ENCODE peak calls at places on chromosomes 6 and 20, in six cellular contexts. V, E, S, C, G and B are unnamed samples.

GRCh38 chr6:53794720-53795253 is at the start of gene LRRC1:
- DNase-seq in E (peak; percentile 88), S (peak; percentile 88), C (peak; percentile 87), G (peak; percentile 44), V (peak; percentile 96), B (peak; percentile 99)

GRCh38 chr6:62102387-62102786 is 183.6 kb downstream of the KHDRBS2 start:
- DNase-seq in E (no peak), V (no peak), G (no peak), C (no peak), S (no peak), B (no peak)

GRCh38 chr20:14264869-14265268 is 72.5 kb downstream of the FLRT3 start:
- DNase-seq in G (no peak), V (peak; percentile 4), S (peak; percentile 37), E (peak; percentile 22), C (peak; percentile 38), B (no peak)

GRCh38 chr20:2986466-2986865 is 57.0 kb upstream of the GNRH2 start:
- DNase-seq in V (no peak), E (no peak), C (no peak), G (no peak), S (peak; percentile 33), B (no peak)

GRCh38 chr6:22231616-22232015 is 65.2 kb downstream of the PRL start:
- DNase-seq in V (no peak), S (peak; percentile 11), G (no peak), E (no peak), C (no peak), B (no peak)

GRCh38 chr6:71608646-71609045 is 277.7 kb upstream of the RIMS1 start:
- DNase-seq in V (no peak), S (no peak), G (no peak), C (no peak), E (no peak), B (no peak)

GRCh38 chr6:63785006-63785405 is 149.4 kb downstream of the PHF3 start:
- DNase-seq in C (no peak), G (no peak), V (no peak), E (no peak), S (no peak), B (no peak)

GRCh38 chr6:128532827-128533226 is 12.4 kb upstream of the PTPRK start:
- DNase-seq in S (peak; percentile 55), V (no peak), E (no peak), G (no peak), C (no peak), B (no peak)

GRCh38 chr6:133814797-133815196 is 74.1 kb upstream of the TCF21 start:
- DNase-seq in E (no peak), V (no peak), C (peak; percentile 39), G (no peak), S (peak; percentile 71), B (no peak)

GRCh38 chr6:87645080-87645479 is 55.1 kb downstream of the ORC3 start:
- DNase-seq in C (no peak), E (no peak), V (no peak), S (no peak), G (no peak), B (no peak)
- TF ChIP-seq RFX5 in C (no peak), E (no peak), V (no peak), S (no peak), G (no peak), B (no peak)

DNA sequence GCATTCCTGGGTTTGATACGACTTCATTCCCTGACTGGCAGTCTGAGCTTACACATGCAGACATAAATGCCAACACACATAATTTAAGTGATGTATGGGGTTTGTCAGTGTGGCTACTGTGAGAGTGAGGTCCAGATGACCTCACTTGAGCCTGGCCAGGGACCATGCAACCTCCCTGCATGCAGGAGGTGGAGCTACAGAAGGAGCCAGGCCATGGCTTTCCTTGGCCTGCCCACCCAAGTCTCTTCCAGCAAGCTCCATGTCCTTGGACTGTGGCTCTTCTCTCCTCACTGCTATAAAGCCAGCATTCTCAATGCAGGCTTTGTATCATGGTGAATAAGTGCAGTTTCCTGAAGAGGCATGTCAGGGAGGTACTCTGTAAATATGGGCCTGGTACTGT is 69.4 kb downstream of the MTFR2 start:
- DNase-seq in G (no peak), C (no peak), V (no peak), S (no peak), E (no peak), B (no peak)
- TF ChIP-seq RFX5 in G (no peak), C (no peak), V (no peak), S (no peak), E (no peak), B (no peak)

GRCh38 chr20:49704932-49705336 is 8.7 kb downstream of the B4GALT5 start:
- DNase-seq in G (no peak), S (no peak), C (no peak), E (no peak), V (no peak), B (no peak)
- TF ChIP-seq RFX5 in G (no peak), S (no peak), C (no peak), E (no peak), V (no peak), B (no peak)

GRCh38 chr6:47416396-47417345 is 60.9 kb upstream of the CD2AP start:
- DNase-seq in V (no peak), C (no peak), G (no peak), S (no peak), E (no peak), B (no peak)

GRCh38 chr6:47419621-47420020 is 58.0 kb upstream of the CD2AP start:
- DNase-seq in G (no peak), S (no peak), V (no peak), C (peak; percentile 51), E (peak; percentile 29), B (no peak)

GRCh38 chr6:47414517-47415167 is 62.9 kb upstream of the CD2AP start:
- DNase-seq in S (peak; percentile 48), G (peak; percentile 47), V (no peak), C (peak; percentile 63), E (peak; percentile 33), B (no peak)

DNA sequence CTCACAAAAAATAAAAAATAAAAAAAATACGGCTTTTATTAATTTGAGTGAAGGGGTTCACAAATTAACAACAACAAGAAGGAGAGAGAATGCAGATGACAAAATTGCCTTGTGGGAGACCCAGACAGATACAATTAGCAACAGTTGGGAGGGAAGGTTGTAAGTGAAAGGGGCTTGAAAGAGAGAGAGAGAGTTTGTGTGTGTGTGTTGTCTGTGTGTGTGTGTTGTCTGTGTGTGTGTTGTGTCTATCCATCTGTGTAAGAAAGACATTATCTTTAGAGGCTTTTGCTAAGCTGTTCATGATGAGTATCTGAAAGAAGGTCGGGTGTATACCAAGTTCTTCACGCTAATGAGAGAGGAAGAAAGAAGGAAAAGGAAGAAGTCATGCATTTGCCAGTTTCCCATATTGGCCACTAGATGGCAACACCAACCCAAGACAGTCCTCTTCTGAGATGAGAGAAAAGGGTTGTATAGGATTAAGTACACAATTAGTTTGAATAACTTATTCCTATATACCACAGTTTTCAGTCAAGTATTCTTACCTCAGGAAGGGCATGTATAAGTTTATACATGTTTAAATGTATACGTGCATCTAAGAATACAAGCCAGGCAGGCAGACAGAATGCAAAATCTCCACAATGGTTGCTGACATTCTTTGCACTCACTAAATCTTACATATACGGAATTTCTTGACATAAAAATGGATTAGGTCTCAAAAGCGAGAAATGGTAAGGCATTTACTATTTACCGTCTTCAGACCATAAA is 63.7 kb upstream of the CD2AP start:
- DNase-seq in E (peak; percentile 64), S (peak; percentile 69), C (peak; percentile 73), V (peak; percentile 45), G (peak; percentile 60), B (no peak)
- TF ChIP-seq RFX5 in E (no peak), S (no peak), C (no peak), V (no peak), G (no peak), B (no peak)

GRCh38 chr20:37624963-37625362 is 68.9 kb upstream of the CTNNBL1 start:
- DNase-seq in V (peak; percentile 48), G (no peak), S (no peak), E (no peak), C (no peak), B (no peak)

GRCh38 chr20:37627767-37628130 is 66.1 kb upstream of the CTNNBL1 start:
- DNase-seq in E (no peak), C (no peak), S (no peak), V (no peak), G (no peak), B (no peak)

GRCh38 chr20:37630161-37630560 is 63.7 kb upstream of the CTNNBL1 start:
- DNase-seq in S (no peak), E (no peak), C (no peak), G (no peak), V (peak; percentile 68), B (no peak)

GRCh38 chr20:37630993-37631392 is 62.8 kb upstream of the CTNNBL1 start:
- DNase-seq in G (no peak), S (no peak), V (no peak), C (no peak), E (no peak), B (no peak)

GRCh38 chr20:37627060-37627766 is 66.6 kb upstream of the CTNNBL1 start:
- DNase-seq in G (no peak), C (peak; percentile 48), S (peak; percentile 55), V (no peak), E (peak; percentile 61), B (peak; percentile 77)
- TF ChIP-seq RFX5 in G (no peak), C (no peak), S (no peak), V (no peak), E (no peak), B (no peak)

GRCh38 chr6:5308066-5308465 is 46.8 kb downstream of the FARS2 start:
- DNase-seq in C (no peak), S (peak; percentile 57), G (no peak), V (no peak), E (no peak), B (no peak)
- TF ChIP-seq RFX5 in C (no peak), S (no peak), G (no peak), V (no peak), E (no peak), B (no peak)

GRCh38 chr6:1503811-1504210 is 105.9 kb upstream of the FOXC1 start:
- DNase-seq in E (no peak), G (no peak), V (no peak), S (no peak), C (no peak), B (no peak)

GRCh38 chr6:1504465-1504864 is 105.2 kb upstream of the FOXC1 start:
- DNase-seq in C (no peak), S (no peak), G (no peak), V (no peak), E (no peak), B (no peak)

GRCh38 chr6:1500874-1501273 is 108.8 kb upstream of the FOXC1 start:
- DNase-seq in G (no peak), E (no peak), V (no peak), C (no peak), S (no peak), B (no peak)

GRCh38 chr6:1499798-1500197 is 109.9 kb upstream of the FOXC1 start:
- DNase-seq in S (no peak), V (no peak), E (no peak), G (no peak), C (no peak), B (no peak)

GRCh38 chr6:1502041-1502440 is 107.7 kb upstream of the FOXC1 start:
- DNase-seq in E (no peak), V (no peak), C (no peak), S (no peak), G (no peak), B (no peak)
- TF ChIP-seq RFX5 in E (no peak), V (no peak), C (no peak), S (no peak), G (no peak), B (no peak)

DNA sequence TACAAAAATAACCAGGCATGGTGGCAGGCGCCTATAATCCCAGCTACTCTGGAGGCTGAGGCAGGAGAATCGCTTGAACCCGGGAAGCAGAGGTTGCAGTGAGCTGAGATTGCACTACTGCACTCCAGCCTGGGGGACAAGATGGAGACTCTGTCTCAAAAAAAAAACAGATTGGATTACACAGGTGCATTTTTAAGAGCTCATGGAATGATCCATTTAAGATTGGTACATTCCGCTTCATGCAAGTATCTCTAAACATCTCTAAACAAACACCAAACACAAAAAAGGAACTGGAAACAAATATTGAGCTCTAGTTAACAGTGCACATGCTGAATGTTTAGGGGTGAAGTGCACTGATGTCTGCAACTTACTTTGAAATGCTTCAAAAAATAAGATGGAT is 154.3 kb downstream of the GRM4 start:
- DNase-seq in S (no peak), E (no peak), G (no peak), V (no peak), C (no peak), B (no peak)
- TF ChIP-seq RFX5 in S (no peak), E (no peak), G (no peak), V (no peak), C (no peak), B (no peak)